ENCODE peak calls at places on chromosomes 5 and 9, in six cellular contexts. G, P, C, Z, J and K are unnamed samples.

GRCh38 chr9:89750117-89750551 is 145.3 kb downstream of the GADD45G start:
- DNase-seq in G (no peak), P (no peak), C (no peak), Z (peak; percentile 7), J (no peak), K (no peak)

GRCh38 chr5:174204914-174205313 is 159.4 kb downstream of the NSG2 start:
- DNase-seq in G (no peak), P (peak; percentile 74), C (no peak), Z (peak; percentile 93), J (peak; percentile 59), K (no peak)

GRCh38 chr5:1895771-1896420 is 13.2 kb upstream of the IRX4 start:
- DNase-seq in G (no peak), P (no peak), C (no peak), Z (no peak), J (no peak), K (no peak)

GRCh38 chr5:136249678-136250266 is 56.8 kb upstream of the SMIM32 start:
- DNase-seq in G (peak; percentile 70), P (peak; percentile 70), C (peak; percentile 70), Z (peak; percentile 79), J (peak; percentile 68), K (peak; percentile 51)

GRCh38 chr9:137275203-137275936 is 2.2 kb upstream of the TOR4A start:
- DNase-seq in G (no peak), P (no peak), C (no peak), Z (no peak), J (peak; percentile 35), K (no peak)

GRCh38 chr9:22124263-22125011 is 115.3 kb upstream of the CDKN2B start:
- DNase-seq in G (no peak), P (peak; percentile 39), C (peak; percentile 61), Z (no peak), J (no peak), K (no peak)

GRCh38 chr5:39080597-39081204 is 6.5 kb upstream of the RICTOR start:
- DNase-seq in G (peak; percentile 83), P (peak; percentile 71), C (peak; percentile 73), Z (peak; percentile 79), J (no peak), K (peak; percentile 57)

GRCh38 chr9:129030191-129030590 is 2.1 kb upstream of the SH3GLB2 start:
- DNase-seq in G (no peak), P (no peak), C (no peak), Z (no peak), J (no peak), K (no peak)

GRCh38 chr5:84885479-84886258 is 501.0 kb upstream of the EDIL3 start:
- DNase-seq in G (peak; percentile 51), P (no peak), C (peak; percentile 78), Z (no peak), J (no peak), K (no peak)

GRCh38 chr9:113219186-113219936 is 1.7 kb downstream of the FKBP15 start:
- DNase-seq in G (no peak), P (no peak), C (no peak), Z (no peak), J (no peak), K (no peak)

GRCh38 chr9:96554326-96554725 is 65.3 kb downstream of the CDC14B start:
- DNase-seq in G (peak; percentile 62), P (no peak), C (peak; percentile 43), Z (no peak), J (no peak), K (no peak)

GRCh38 chr9:137161558-137162483 is 8.0 kb downstream of the LRRC26 start:
- DNase-seq in G (no peak), P (peak; percentile 37), C (no peak), Z (peak; percentile 73), J (no peak), K (no peak)

GRCh38 chr5:147559725-147560124 is 49.9 kb upstream of the DPYSL3 start:
- DNase-seq in G (no peak), P (no peak), C (no peak), Z (peak; percentile 70), J (no peak), K (peak; percentile 15)

GRCh38 chr9:114278881-114279570 is 43.9 kb upstream of the ORM1 start:
- DNase-seq in G (peak; percentile 49), P (no peak), C (peak; percentile 51), Z (no peak), J (no peak), K (peak; percentile 70)

GRCh38 chr5:77957-78804 is 13.8 kb upstream of the PLEKHG4B start:
- DNase-seq in G (peak; percentile 54), P (peak; percentile 79), C (peak; percentile 24), Z (peak; percentile 58), J (peak; percentile 34), K (peak; percentile 28)

GRCh38 chr5:123091988-123092583 is 3.0 kb downstream of the PRDM6 start:
- DNase-seq in G (no peak), P (no peak), C (peak; percentile 13), Z (no peak), J (no peak), K (no peak)

GRCh38 chr9:121434946-121435345 is 64.7 kb downstream of the GGTA1 start:
- DNase-seq in G (peak; percentile 79), P (no peak), C (peak; percentile 84), Z (no peak), J (no peak), K (peak; percentile 23)

DNA sequence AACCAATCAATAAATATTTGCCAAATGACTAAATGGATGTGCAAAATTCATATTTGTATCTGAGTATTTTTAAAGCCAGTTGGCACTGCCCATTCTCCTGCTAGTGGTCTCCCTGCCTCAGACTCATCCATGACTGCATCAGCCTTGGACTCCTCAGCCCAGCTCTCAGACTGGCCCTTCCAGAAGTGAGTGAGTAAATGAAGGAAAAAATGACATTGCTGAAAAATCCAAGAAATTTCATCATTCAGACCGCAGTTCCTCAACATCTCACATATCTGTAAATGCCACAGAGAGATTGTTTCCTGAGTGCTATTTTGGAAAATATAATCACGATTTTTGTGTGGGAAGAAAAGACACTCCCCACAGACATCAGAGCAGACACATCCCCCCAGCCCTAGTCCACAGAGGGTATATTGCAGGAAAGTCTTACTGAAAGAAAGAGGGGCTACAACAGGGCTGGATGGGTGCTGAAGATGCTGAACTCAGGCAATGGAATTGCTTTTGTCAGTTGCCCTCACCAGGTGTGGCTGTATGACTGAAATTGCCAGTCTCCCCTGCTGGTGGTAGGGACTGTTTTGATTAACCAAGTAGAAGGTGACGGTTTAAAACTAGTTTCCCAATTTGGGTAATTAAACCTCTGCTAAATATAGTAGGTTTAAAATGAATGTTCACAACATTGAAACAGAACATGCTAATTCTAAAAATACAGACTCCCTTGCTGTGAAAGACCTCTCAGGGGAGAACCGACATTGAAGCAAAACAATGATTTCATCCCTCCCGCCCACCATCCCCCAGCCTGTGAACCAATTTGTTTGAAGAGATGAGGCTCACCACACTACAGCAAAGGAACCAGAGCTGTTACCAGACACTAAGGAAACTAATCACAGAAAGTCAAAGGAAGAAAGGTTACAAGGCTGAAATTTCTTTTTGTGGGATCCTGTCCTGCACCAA is 158.8 kb downstream of the DEPDC1B start:
- DNase-seq in G (peak; percentile 72), P (no peak), C (peak; percentile 53), Z (peak; percentile 28), J (no peak), K (no peak)
- TF ChIP-seq CTCF in G (no peak), P (no peak), C (no peak), Z (no peak), J (no peak), K (no peak)

GRCh38 chr9:120363697-120364096 is 216.3 kb downstream of the CDK5RAP2 start:
- DNase-seq in G (no peak), P (no peak), C (no peak), Z (no peak), J (no peak), K (no peak)

GRCh38 chr9:120362446-120362845 is 217.5 kb downstream of the CDK5RAP2 start:
- DNase-seq in G (peak; percentile 74), P (no peak), C (peak; percentile 50), Z (no peak), J (no peak), K (no peak)

GRCh38 chr9:120361531-120361930 is 218.4 kb downstream of the CDK5RAP2 start:
- DNase-seq in G (no peak), P (no peak), C (no peak), Z (no peak), J (no peak), K (no peak)

GRCh38 chr9:120360046-120360445 is 219.9 kb downstream of the CDK5RAP2 start:
- DNase-seq in G (peak; percentile 26), P (no peak), C (peak; percentile 40), Z (no peak), J (no peak), K (no peak)

DNA sequence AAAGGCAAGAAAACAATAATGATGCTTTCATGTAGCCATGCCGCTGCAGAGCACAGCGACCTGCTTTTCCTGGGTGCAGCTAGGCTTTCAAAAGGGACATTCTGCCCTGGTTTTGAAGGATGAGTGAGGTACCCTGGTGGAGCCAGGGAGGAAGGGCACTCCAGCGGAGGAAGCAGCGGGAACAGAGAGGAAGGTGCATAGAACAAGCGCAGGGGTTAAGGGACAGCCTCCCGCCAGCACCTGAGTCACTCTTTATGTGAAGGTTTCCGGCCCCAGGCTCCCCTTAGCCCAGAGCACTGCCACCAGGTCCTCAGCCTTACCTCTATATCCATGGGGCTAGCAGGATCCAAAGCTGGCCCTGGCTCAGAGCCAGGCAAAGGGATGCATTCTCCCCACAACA is 221.1 kb downstream of the CDK5RAP2 start:
- DNase-seq in G (no peak), P (no peak), C (no peak), Z (peak; percentile 63), J (no peak), K (no peak)
- TF ChIP-seq CTCF in G (no peak), P (no peak), C (no peak), Z (peak; percentile 30), J (no peak), K (no peak)

DNA sequence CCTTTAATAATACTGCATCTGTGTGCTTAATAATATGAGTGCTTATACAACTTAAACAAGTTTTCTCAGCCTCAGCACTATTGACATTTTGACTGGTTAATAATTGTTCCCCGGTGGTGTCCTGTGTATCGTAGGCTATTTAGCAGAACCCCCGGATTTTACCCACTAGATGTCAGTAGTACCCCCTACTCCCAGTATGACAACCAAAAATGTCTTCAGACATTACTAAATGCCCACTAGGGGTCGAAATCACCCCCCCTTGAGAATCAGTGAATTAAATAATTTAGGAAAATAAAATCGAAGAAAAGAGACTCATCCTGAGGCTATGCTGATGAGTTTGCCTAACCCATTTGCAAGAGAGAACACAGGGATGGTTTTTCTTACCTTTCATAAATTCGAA is 166.3 kb downstream of the ATP10B start:
- DNase-seq in G (peak; percentile 0), P (peak; percentile 66), C (no peak), Z (peak; percentile 75), J (no peak), K (no peak)
- TF ChIP-seq CTCF in G (peak; percentile 7), P (peak; percentile 79), C (no peak), Z (peak; percentile 89), J (no peak), K (peak; percentile 19)

GRCh38 chr9:98117984-98118639 is 910 bp downstream of the TRIM14 start:
- DNase-seq in G (peak; percentile 26), P (peak; percentile 71), C (peak; percentile 28), Z (peak; percentile 40), J (no peak), K (peak; percentile 61)
- TF ChIP-seq CTCF in G (peak; percentile 26), P (no peak), C (peak; percentile 19), Z (peak; percentile 12), J (no peak), K (peak; percentile 61)